ENCODE peak calls at places on chromosomes 2 and 18, in ten cellular contexts. One of them, this sample, is unnamed.

GRCh38 chr18:12703714-12704113 is 872 bp downstream of the PSMG2 start:
- DNase-seq in T-helper 1 cell: no peak
- DNase-seq in AG09319: no peak
- DNase-seq in NCI-H1092 treated with DMSO at 0.1 percent for 48 hours: peak; percentile 7
- DNase-seq in posterior cingulate gyrus: no peak
- DNase-seq in MCF 10A: no peak
- DNase-seq in EL: peak; percentile 53
- DNase-seq in effector memory CD8-positive, alpha-beta T cell: no peak
- DNase-seq in AG20443: peak; percentile 47
- DNase-seq in tibial nerve: no peak
- DNase-seq in this sample: no peak

GRCh38 chr2:152354069-152354755 is 19.2 kb downstream of the FMNL2 start:
- DNase-seq in T-helper 1 cell: no peak
- DNase-seq in AG09319: no peak
- DNase-seq in NCI-H1092 treated with DMSO at 0.1 percent for 48 hours: no peak
- DNase-seq in posterior cingulate gyrus: no peak
- DNase-seq in MCF 10A: no peak
- DNase-seq in EL: no peak
- DNase-seq in effector memory CD8-positive, alpha-beta T cell: no peak
- DNase-seq in AG20443: peak; percentile 37
- DNase-seq in tibial nerve: no peak
- DNase-seq in this sample: no peak

GRCh38 chr2:168708099-168708498 is 94.3 kb upstream of the NOSTRIN start:
- DNase-seq in T-helper 1 cell: no peak
- DNase-seq in AG09319: no peak
- DNase-seq in NCI-H1092 treated with DMSO at 0.1 percent for 48 hours: no peak
- DNase-seq in posterior cingulate gyrus: no peak
- DNase-seq in MCF 10A: no peak
- DNase-seq in EL: no peak
- DNase-seq in effector memory CD8-positive, alpha-beta T cell: no peak
- DNase-seq in AG20443: no peak
- DNase-seq in tibial nerve: no peak
- DNase-seq in this sample: no peak

GRCh38 chr2:61732787-61733186 is 121.1 kb downstream of the FAM161A start:
- DNase-seq in T-helper 1 cell: no peak
- DNase-seq in AG09319: no peak
- DNase-seq in NCI-H1092 treated with DMSO at 0.1 percent for 48 hours: no peak
- DNase-seq in posterior cingulate gyrus: no peak
- DNase-seq in MCF 10A: no peak
- DNase-seq in EL: no peak
- DNase-seq in effector memory CD8-positive, alpha-beta T cell: no peak
- DNase-seq in AG20443: no peak
- DNase-seq in tibial nerve: no peak
- DNase-seq in this sample: no peak

GRCh38 chr2:166653185-166653813 is 159.2 kb upstream of the SCN7A start:
- DNase-seq in T-helper 1 cell: no peak
- DNase-seq in AG09319: no peak
- DNase-seq in NCI-H1092 treated with DMSO at 0.1 percent for 48 hours: peak; percentile 93
- DNase-seq in posterior cingulate gyrus: no peak
- DNase-seq in MCF 10A: peak; percentile 58
- DNase-seq in EL: peak; percentile 50
- DNase-seq in effector memory CD8-positive, alpha-beta T cell: no peak
- DNase-seq in AG20443: no peak
- DNase-seq in tibial nerve: no peak
- DNase-seq in this sample: no peak

GRCh38 chr2:209501579-209501978 is 77.7 kb downstream of the MAP2 start:
- DNase-seq in T-helper 1 cell: no peak
- DNase-seq in AG09319: no peak
- DNase-seq in NCI-H1092 treated with DMSO at 0.1 percent for 48 hours: no peak
- DNase-seq in posterior cingulate gyrus: no peak
- DNase-seq in MCF 10A: no peak
- DNase-seq in EL: no peak
- DNase-seq in effector memory CD8-positive, alpha-beta T cell: no peak
- DNase-seq in AG20443: no peak
- DNase-seq in tibial nerve: no peak
- DNase-seq in this sample: no peak

GRCh38 chr2:11578081-11578948 is 44.5 kb downstream of the GREB1 start:
- DNase-seq in T-helper 1 cell: no peak
- DNase-seq in AG09319: no peak
- DNase-seq in NCI-H1092 treated with DMSO at 0.1 percent for 48 hours: no peak
- DNase-seq in posterior cingulate gyrus: no peak
- DNase-seq in MCF 10A: no peak
- DNase-seq in EL: no peak
- DNase-seq in effector memory CD8-positive, alpha-beta T cell: no peak
- DNase-seq in AG20443: no peak
- DNase-seq in tibial nerve: no peak
- DNase-seq in this sample: no peak

GRCh38 chr18:5600376-5601071 is 56.7 kb upstream of the EPB41L3 start:
- DNase-seq in T-helper 1 cell: no peak
- DNase-seq in AG09319: no peak
- DNase-seq in NCI-H1092 treated with DMSO at 0.1 percent for 48 hours: peak; percentile 11
- DNase-seq in posterior cingulate gyrus: no peak
- DNase-seq in MCF 10A: peak; percentile 14
- DNase-seq in EL: no peak
- DNase-seq in effector memory CD8-positive, alpha-beta T cell: no peak
- DNase-seq in AG20443: peak; percentile 14
- DNase-seq in tibial nerve: no peak
- DNase-seq in this sample: no peak

This sample was measured in naive B cell.